ENCODE peak calls at places on chromosomes 16 and 17, in nine cellular contexts. E, F, T, K, L, X, Q, W and U are unnamed samples.

GRCh38 chr16:54066451-54067056 is 220.0 kb downstream of the IRX3 start:
- DNase-seq in E (no peak), F (no peak), T (no peak), K (peak), L (no peak), X (no peak), Q (no peak), W (peak), U (no peak)

GRCh38 chr16:30984669-30985400 is at the start of gene HSD3B7:
- DNase-seq in E (peak), F (peak), T (peak), K (peak), L (peak), X (peak), Q (peak), W (peak), U (peak)

GRCh38 chr17:77566566-77566965 is 391.9 kb upstream of the TNRC6C start:
- DNase-seq in E (no peak), F (peak), T (no peak), K (no peak), L (no peak), X (no peak), Q (no peak), W (no peak), U (no peak)

GRCh38 chr17:44191389-44191788 is 4.6 kb downstream of the TMUB2 start:
- DNase-seq in E (no peak), F (no peak), T (no peak), K (no peak), L (no peak), X (no peak), Q (no peak), W (no peak), U (no peak)

GRCh38 chr16:89954462-89954861 is 5.9 kb downstream of the DEF8 start:
- DNase-seq in E (no peak), F (no peak), T (no peak), K (no peak), L (no peak), X (no peak), Q (no peak), W (no peak), U (no peak)

GRCh38 chr16:86833136-86833535 is 254.8 kb downstream of the FOXL1 start:
- DNase-seq in E (no peak), F (no peak), T (no peak), K (no peak), L (no peak), X (no peak), Q (peak), W (no peak), U (no peak)

GRCh38 chr16:56263711-56264608 is 72.7 kb downstream of the GNAO1 start:
- DNase-seq in E (no peak), F (no peak), T (no peak), K (no peak), L (no peak), X (no peak), Q (no peak), W (no peak), U (no peak)

GRCh38 chr17:72258711-72259110 is 137.9 kb downstream of the SOX9 start:
- DNase-seq in E (no peak), F (no peak), T (no peak), K (no peak), L (no peak), X (no peak), Q (no peak), W (no peak), U (no peak)

GRCh38 chr16:87956169-87956770 is 5.0 kb downstream of the BANP start:
- DNase-seq in E (no peak), F (peak), T (no peak), K (peak), L (peak), X (peak), Q (peak), W (peak), U (peak)

GRCh38 chr16:30609002-30609927 is 924 bp downstream of the ZNF689 start:
- DNase-seq in E (peak), F (peak), T (peak), K (peak), L (peak), X (peak), Q (peak), W (peak), U (no peak)

GRCh38 chr17:37392024-37392590 is 14.5 kb downstream of the ACACA start:
- DNase-seq in E (no peak), F (no peak), T (no peak), K (peak), L (peak), X (peak), Q (peak), W (peak), U (no peak)

GRCh38 chr17:7281953-7282751 is 634 bp downstream of the SLC2A4 start:
- DNase-seq in E (peak), F (peak), T (peak), K (no peak), L (peak), X (peak), Q (no peak), W (no peak), U (no peak)

GRCh38 chr17:41301204-41301790 is 1.4 kb downstream of the KRTAP29-1 start:
- DNase-seq in E (no peak), F (no peak), T (no peak), K (no peak), L (no peak), X (no peak), Q (no peak), W (peak), U (no peak)

GRCh38 chr16:84379008-84379730 is 10.8 kb downstream of the ATP2C2 start:
- DNase-seq in E (no peak), F (peak), T (no peak), K (no peak), L (no peak), X (no peak), Q (no peak), W (no peak), U (no peak)

GRCh38 chr17:49191917-49192741 is 18.2 kb downstream of the GNGT2 start:
- DNase-seq in E (peak), F (peak), T (peak), K (peak), L (peak), X (peak), Q (peak), W (peak), U (peak)

GRCh38 chr17:44854201-44854600 is 6.5 kb downstream of the HIGD1B start:
- DNase-seq in E (no peak), F (no peak), T (no peak), K (no peak), L (no peak), X (no peak), Q (no peak), W (no peak), U (no peak)

GRCh38 chr16:16830973-16831372 is 452.0 kb downstream of the NPIPA7 start:
- DNase-seq in E (no peak), F (no peak), T (no peak), K (no peak), L (no peak), X (no peak), Q (no peak), W (no peak), U (no peak)

GRCh38 chr16:88978608-88979346 is 1.8 kb upstream of the CBFA2T3 start:
- DNase-seq in E (no peak), F (peak), T (no peak), K (no peak), L (peak), X (peak), Q (no peak), W (no peak), U (no peak)

GRCh38 chr16:27692576-27692975 is 142.6 kb downstream of the KATNIP start:
- DNase-seq in E (no peak), F (no peak), T (no peak), K (no peak), L (no peak), X (no peak), Q (no peak), W (no peak), U (no peak)

GRCh38 chr17:42842286-42842685 is 2.1 kb upstream of the AOC2 start:
- DNase-seq in E (no peak), F (peak), T (no peak), K (no peak), L (no peak), X (no peak), Q (no peak), W (no peak), U (no peak)

GRCh38 chr17:46894024-46894423 is 28.9 kb upstream of the GOSR2 start:
- DNase-seq in E (no peak), F (no peak), T (no peak), K (no peak), L (no peak), X (no peak), Q (no peak), W (no peak), U (no peak)

GRCh38 chr17:45040459-45040858 is 11.0 kb downstream of the DCAKD start:
- DNase-seq in E (no peak), F (no peak), T (peak), K (no peak), L (no peak), X (no peak), Q (no peak), W (peak), U (no peak)

GRCh38 chr16:86391987-86392386 is 118.3 kb upstream of the FOXF1 start:
- DNase-seq in E (no peak), F (no peak), T (no peak), K (peak), L (no peak), X (no peak), Q (peak), W (no peak), U (no peak)

GRCh38 chr17:73093286-73093685 is 798 bp upstream of the SLC39A11 start:
- DNase-seq in E (no peak), F (no peak), T (no peak), K (no peak), L (no peak), X (no peak), Q (no peak), W (no peak), U (no peak)

GRCh38 chr16:15857779-15858560 is 1.1 kb upstream of the MYH11 start:
- DNase-seq in E (peak), F (no peak), T (peak), K (peak), L (peak), X (peak), Q (peak), W (peak), U (no peak)

GRCh38 chr16:10298416-10298815 is 87.4 kb upstream of the ATF7IP2 start:
- DNase-seq in E (no peak), F (no peak), T (no peak), K (no peak), L (no peak), X (no peak), Q (no peak), W (no peak), U (no peak)

GRCh38 chr17:31060814-31061550 is 33.8 kb upstream of the NF1 start:
- DNase-seq in E (no peak), F (no peak), T (no peak), K (no peak), L (no peak), X (no peak), Q (no peak), W (no peak), U (no peak)

DNA sequence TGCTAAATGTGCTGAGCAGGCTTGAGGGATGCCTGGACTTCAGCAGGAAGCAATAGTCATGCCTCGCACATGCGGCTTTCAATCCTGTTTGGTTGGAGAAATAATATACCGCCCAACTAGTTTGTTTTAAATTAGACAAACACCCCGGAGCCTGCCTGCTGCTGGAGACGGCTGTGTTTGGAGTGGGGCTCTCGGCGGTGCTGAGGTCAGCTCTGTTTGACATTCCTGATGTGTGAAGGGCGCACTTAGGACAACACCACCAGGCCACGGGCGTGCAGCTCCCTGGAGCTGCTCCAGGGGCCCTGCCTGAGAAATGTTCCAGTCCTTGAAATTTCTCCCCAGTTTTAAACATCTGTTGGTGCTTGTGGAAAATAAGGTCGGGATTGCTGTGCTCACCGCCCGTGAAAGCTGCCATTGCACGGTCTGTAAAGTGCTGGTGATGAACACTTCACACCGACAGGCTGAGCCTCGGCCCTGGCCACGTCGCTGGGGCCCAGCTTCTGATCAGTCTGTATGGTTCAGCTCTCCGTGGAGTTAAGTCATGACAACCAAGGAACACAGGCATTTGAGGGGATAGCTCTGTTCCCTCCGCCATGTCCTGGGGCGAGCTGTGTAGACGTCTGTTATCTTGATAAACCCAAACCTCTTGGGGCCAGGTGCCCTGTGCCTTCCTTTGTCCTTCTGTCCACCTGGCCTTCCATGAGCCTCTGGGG is 110.4 kb downstream of the METRNL start:
- DNase-seq in E (peak), F (peak), T (no peak), K (peak), L (no peak), X (no peak), Q (peak), W (no peak), U (no peak)
- TF ChIP-seq CTCF in E (no peak), F (no peak), T (no peak), K (no peak), L (no peak), X (no peak), Q (no peak), W (no peak), U (no peak)

DNA sequence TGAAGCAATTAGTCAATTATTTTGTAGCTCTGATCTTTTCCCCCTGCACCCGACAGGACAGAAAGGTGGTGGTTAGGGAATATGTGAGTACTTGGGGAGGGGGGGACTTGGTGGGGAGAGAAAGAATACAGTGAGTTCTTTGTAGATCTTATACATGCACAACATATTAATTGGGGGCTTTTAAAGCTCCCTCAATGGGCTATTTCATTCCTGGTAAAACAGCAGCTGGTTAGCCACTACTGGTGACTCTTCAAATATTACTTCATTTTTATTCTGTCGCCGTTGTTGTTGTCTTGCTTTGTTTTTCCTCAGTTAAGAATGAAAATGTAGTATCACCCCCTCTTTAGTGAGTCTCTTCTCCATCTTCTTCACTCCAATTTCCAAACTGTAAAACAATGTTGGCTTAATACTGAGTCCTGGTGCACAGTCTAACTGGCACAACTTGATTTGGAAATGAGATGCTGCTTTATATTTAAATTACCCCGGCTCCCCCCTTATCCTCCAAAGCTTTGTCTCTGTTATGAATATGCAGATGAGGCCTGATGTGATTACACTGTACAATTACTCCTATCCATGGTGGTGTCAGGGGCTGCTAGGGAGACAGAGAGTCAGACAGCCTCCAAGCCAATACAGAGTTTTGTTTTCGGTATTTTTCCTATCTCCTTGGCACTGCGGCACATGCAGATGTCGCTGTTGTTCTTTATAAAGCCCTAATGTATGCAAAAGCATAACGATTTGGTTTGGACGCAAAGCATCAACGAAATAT is 256.8 kb upstream of the PMFBP1 start:
- DNase-seq in E (no peak), F (no peak), T (no peak), K (no peak), L (no peak), X (no peak), Q (no peak), W (no peak), U (no peak)
- TF ChIP-seq CTCF in E (no peak), F (no peak), T (no peak), K (no peak), L (no peak), X (no peak), Q (no peak), W (no peak), U (no peak)

DNA sequence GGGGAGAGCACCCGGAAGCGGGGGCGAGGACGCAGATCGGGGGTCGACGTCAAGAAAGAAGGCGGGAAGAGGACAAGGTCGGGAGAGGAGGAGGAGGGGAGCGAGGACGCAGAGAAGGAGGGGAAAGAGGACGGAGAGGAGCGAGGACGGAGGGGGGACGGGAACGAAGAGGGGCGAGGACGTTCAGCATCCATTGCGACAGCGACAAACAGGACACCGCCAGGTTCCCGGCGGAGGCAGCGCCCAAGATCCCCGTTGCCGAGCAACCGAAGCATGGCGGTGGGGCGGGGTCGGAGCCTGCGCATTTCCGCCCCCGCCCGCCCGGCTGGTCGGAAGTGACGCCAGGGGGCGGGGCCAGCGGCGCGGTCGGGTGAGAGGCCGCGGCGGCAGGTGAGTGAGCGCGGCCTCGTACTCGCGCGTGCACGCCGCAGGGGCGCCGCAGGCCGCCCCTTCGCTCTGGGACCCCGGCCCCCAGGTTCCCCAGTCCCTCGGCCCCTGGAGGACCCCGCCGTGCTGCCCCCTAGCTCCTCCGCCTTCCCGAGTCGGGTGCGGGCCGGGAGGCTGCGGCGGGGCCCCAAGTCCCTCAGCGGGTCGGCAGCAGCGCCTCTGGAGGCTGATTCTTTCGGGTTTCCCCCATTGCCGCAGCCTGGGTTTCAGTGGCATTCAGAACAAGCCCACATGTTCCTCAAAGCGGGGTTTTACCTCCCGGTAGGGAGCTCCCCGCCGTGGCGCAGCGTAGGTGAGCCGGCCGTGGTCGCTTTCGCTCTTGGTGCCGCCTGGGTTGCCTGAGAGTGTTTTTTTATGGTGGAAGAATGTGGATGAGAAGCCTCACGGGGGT is at the start of gene FAM234A:
- DNase-seq in E (peak), F (peak), T (peak), K (peak), L (peak), X (peak), Q (peak), W (peak), U (peak)
- TF ChIP-seq CTCF in E (peak), F (no peak), T (no peak), K (peak), L (peak), X (peak), Q (peak), W (peak), U (peak)

GRCh38 chr17:13596241-13596941 is 5.3 kb downstream of the HS3ST3A1 start:
- DNase-seq in E (no peak), F (no peak), T (no peak), K (no peak), L (no peak), X (no peak), Q (no peak), W (no peak), U (no peak)

GRCh38 chr17:13599168-13599577 is 2.6 kb downstream of the HS3ST3A1 start:
- DNase-seq in E (no peak), F (no peak), T (no peak), K (no peak), L (no peak), X (no peak), Q (no peak), W (no peak), U (no peak)

GRCh38 chr17:13599808-13600398 is 1.8 kb downstream of the HS3ST3A1 start:
- DNase-seq in E (no peak), F (no peak), T (no peak), K (no peak), L (no peak), X (no peak), Q (no peak), W (no peak), U (no peak)

GRCh38 chr17:13598353-13599167 is 3.2 kb downstream of the HS3ST3A1 start:
- DNase-seq in E (no peak), F (no peak), T (no peak), K (no peak), L (no peak), X (no peak), Q (no peak), W (no peak), U (no peak)

GRCh38 chr17:13597723-13598347 is 3.9 kb downstream of the HS3ST3A1 start:
- DNase-seq in E (no peak), F (no peak), T (peak), K (peak), L (peak), X (peak), Q (peak), W (peak), U (no peak)
- TF ChIP-seq CTCF in E (peak), F (no peak), T (peak), K (peak), L (peak), X (peak), Q (peak), W (peak), U (peak)

GRCh38 chr16:13895516-13895915 is 24.4 kb upstream of the ERCC4 start:
- DNase-seq in E (no peak), F (no peak), T (no peak), K (no peak), L (no peak), X (no peak), Q (no peak), W (no peak), U (no peak)

GRCh38 chr16:13897806-13898205 is 22.1 kb upstream of the ERCC4 start:
- DNase-seq in E (no peak), F (no peak), T (no peak), K (no peak), L (no peak), X (no peak), Q (no peak), W (no peak), U (no peak)

GRCh38 chr16:13898233-13898632 is 21.7 kb upstream of the ERCC4 start:
- DNase-seq in E (no peak), F (no peak), T (no peak), K (no peak), L (no peak), X (no peak), Q (no peak), W (no peak), U (no peak)

GRCh38 chr16:13892301-13892700 is 27.7 kb upstream of the ERCC4 start:
- DNase-seq in E (no peak), F (no peak), T (no peak), K (no peak), L (no peak), X (no peak), Q (no peak), W (no peak), U (no peak)

GRCh38 chr16:13896543-13897182 is 23.3 kb upstream of the ERCC4 start:
- DNase-seq in E (no peak), F (no peak), T (no peak), K (peak), L (no peak), X (no peak), Q (peak), W (no peak), U (no peak)
- TF ChIP-seq CTCF in E (no peak), F (no peak), T (no peak), K (peak), L (peak), X (peak), Q (peak), W (peak), U (no peak)

GRCh38 chr17:40062347-40063033 is at the start of gene THRA:
- DNase-seq in E (peak), F (peak), T (peak), K (peak), L (peak), X (peak), Q (peak), W (peak), U (peak)
- TF ChIP-seq CTCF in E (peak), F (peak), T (no peak), K (no peak), L (no peak), X (peak), Q (no peak), W (no peak), U (no peak)